ENCODE peak calls at places on chromosomes 4 and X, in four cellular contexts. One of them, this sample, is unnamed.

GRCh38 chr4:155809835-155810234 is 51.0 kb downstream of the GUCY1B1 start:
- DNase-seq in stimulated activated CD8-positive, alpha-beta memory T cell treated with anti-CD3 and anti-CD28 coated beads, Interleukin-15, amount 100 ng/mL, for 24 hours: no peak
- DNase-seq in stimulated activated CD4-positive, alpha-beta T cell treated with anti-CD3 and anti-CD28 coated beads, Interleukin-15, amount 100 ng/mL, for 1 hour: no peak
- DNase-seq in A549: peak; percentile 88
- DNase-seq in this sample: peak; percentile 24

GRCh38 chr4:126955292-126956191 is 677.2 kb upstream of the INTU start:
- DNase-seq in stimulated activated CD4-positive, alpha-beta T cell treated with anti-CD3 and anti-CD28 coated beads, Interleukin-15, amount 100 ng/mL, for 1 hour: no peak
- DNase-seq in A549: no peak
- DNase-seq in stimulated activated CD8-positive, alpha-beta memory T cell treated with anti-CD3 and anti-CD28 coated beads, Interleukin-15, amount 100 ng/mL, for 24 hours: no peak
- DNase-seq in this sample: no peak

GRCh38 chr4:150931005-150931404 is 84.1 kb downstream of the LRBA start:
- DNase-seq in stimulated activated CD4-positive, alpha-beta T cell treated with anti-CD3 and anti-CD28 coated beads, Interleukin-15, amount 100 ng/mL, for 1 hour: no peak
- DNase-seq in A549: no peak
- DNase-seq in stimulated activated CD8-positive, alpha-beta memory T cell treated with anti-CD3 and anti-CD28 coated beads, Interleukin-15, amount 100 ng/mL, for 24 hours: no peak
- DNase-seq in this sample: no peak

GRCh38 chr4:65007841-65008439 is 598.7 kb upstream of the TECRL start:
- DNase-seq in A549: peak; percentile 49
- DNase-seq in stimulated activated CD4-positive, alpha-beta T cell treated with anti-CD3 and anti-CD28 coated beads, Interleukin-15, amount 100 ng/mL, for 1 hour: no peak
- DNase-seq in stimulated activated CD8-positive, alpha-beta memory T cell treated with anti-CD3 and anti-CD28 coated beads, Interleukin-15, amount 100 ng/mL, for 24 hours: no peak
- DNase-seq in this sample: no peak

GRCh38 chrX:109926743-109927662 is 75.9 kb upstream of the TMEM164 start:
- DNase-seq in stimulated activated CD4-positive, alpha-beta T cell treated with anti-CD3 and anti-CD28 coated beads, Interleukin-15, amount 100 ng/mL, for 1 hour: no peak
- DNase-seq in A549: no peak
- DNase-seq in stimulated activated CD8-positive, alpha-beta memory T cell treated with anti-CD3 and anti-CD28 coated beads, Interleukin-15, amount 100 ng/mL, for 24 hours: no peak
- DNase-seq in this sample: no peak

GRCh38 chr4:138007572-138007971 is 234.6 kb downstream of the SLC7A11 start:
- DNase-seq in stimulated activated CD4-positive, alpha-beta T cell treated with anti-CD3 and anti-CD28 coated beads, Interleukin-15, amount 100 ng/mL, for 1 hour: no peak
- DNase-seq in A549: no peak
- DNase-seq in stimulated activated CD8-positive, alpha-beta memory T cell treated with anti-CD3 and anti-CD28 coated beads, Interleukin-15, amount 100 ng/mL, for 24 hours: no peak
- DNase-seq in this sample: no peak

GRCh38 chr4:119525771-119526712 is 102.6 kb downstream of the PDE5A start:
- DNase-seq in stimulated activated CD8-positive, alpha-beta memory T cell treated with anti-CD3 and anti-CD28 coated beads, Interleukin-15, amount 100 ng/mL, for 24 hours: no peak
- DNase-seq in A549: no peak
- DNase-seq in stimulated activated CD4-positive, alpha-beta T cell treated with anti-CD3 and anti-CD28 coated beads, Interleukin-15, amount 100 ng/mL, for 1 hour: no peak
- DNase-seq in this sample: no peak

GRCh38 chrX:134990475-134991473 is at the start of gene SMIM10:
- DNase-seq in stimulated activated CD4-positive, alpha-beta T cell treated with anti-CD3 and anti-CD28 coated beads, Interleukin-15, amount 100 ng/mL, for 1 hour: no peak
- DNase-seq in stimulated activated CD8-positive, alpha-beta memory T cell treated with anti-CD3 and anti-CD28 coated beads, Interleukin-15, amount 100 ng/mL, for 24 hours: no peak
- DNase-seq in A549: peak; percentile 5
- DNase-seq in this sample: no peak

GRCh38 chr4:137471895-137472294 is 60.4 kb downstream of the PCDH18 start:
- DNase-seq in stimulated activated CD4-positive, alpha-beta T cell treated with anti-CD3 and anti-CD28 coated beads, Interleukin-15, amount 100 ng/mL, for 1 hour: no peak
- DNase-seq in A549: no peak
- DNase-seq in stimulated activated CD8-positive, alpha-beta memory T cell treated with anti-CD3 and anti-CD28 coated beads, Interleukin-15, amount 100 ng/mL, for 24 hours: no peak
- DNase-seq in this sample: no peak

GRCh38 chrX:11351375-11352295 is 58.4 kb downstream of the AMELX start:
- DNase-seq in stimulated activated CD8-positive, alpha-beta memory T cell treated with anti-CD3 and anti-CD28 coated beads, Interleukin-15, amount 100 ng/mL, for 24 hours: no peak
- DNase-seq in stimulated activated CD4-positive, alpha-beta T cell treated with anti-CD3 and anti-CD28 coated beads, Interleukin-15, amount 100 ng/mL, for 1 hour: no peak
- DNase-seq in A549: no peak
- DNase-seq in this sample: no peak

GRCh38 chr4:89800012-89800516 is 36.9 kb downstream of the SNCA start:
- DNase-seq in stimulated activated CD8-positive, alpha-beta memory T cell treated with anti-CD3 and anti-CD28 coated beads, Interleukin-15, amount 100 ng/mL, for 24 hours: no peak
- DNase-seq in stimulated activated CD4-positive, alpha-beta T cell treated with anti-CD3 and anti-CD28 coated beads, Interleukin-15, amount 100 ng/mL, for 1 hour: no peak
- DNase-seq in A549: no peak
- DNase-seq in this sample: no peak

GRCh38 chrX:9873952-9874351 is 87.7 kb downstream of the SHROOM2 start:
- DNase-seq in stimulated activated CD4-positive, alpha-beta T cell treated with anti-CD3 and anti-CD28 coated beads, Interleukin-15, amount 100 ng/mL, for 1 hour: no peak
- DNase-seq in stimulated activated CD8-positive, alpha-beta memory T cell treated with anti-CD3 and anti-CD28 coated beads, Interleukin-15, amount 100 ng/mL, for 24 hours: no peak
- DNase-seq in A549: peak; percentile 58
- DNase-seq in this sample: no peak

GRCh38 chr4:178814908-178815307 is 1372.7 kb upstream of the AGA start:
- DNase-seq in stimulated activated CD8-positive, alpha-beta memory T cell treated with anti-CD3 and anti-CD28 coated beads, Interleukin-15, amount 100 ng/mL, for 24 hours: no peak
- DNase-seq in stimulated activated CD4-positive, alpha-beta T cell treated with anti-CD3 and anti-CD28 coated beads, Interleukin-15, amount 100 ng/mL, for 1 hour: no peak
- DNase-seq in A549: peak; percentile 43
- DNase-seq in this sample: no peak

GRCh38 chr4:137644201-137644600 is 111.9 kb upstream of the PCDH18 start:
- DNase-seq in A549: no peak
- DNase-seq in stimulated activated CD4-positive, alpha-beta T cell treated with anti-CD3 and anti-CD28 coated beads, Interleukin-15, amount 100 ng/mL, for 1 hour: no peak
- DNase-seq in stimulated activated CD8-positive, alpha-beta memory T cell treated with anti-CD3 and anti-CD28 coated beads, Interleukin-15, amount 100 ng/mL, for 24 hours: no peak
- DNase-seq in this sample: no peak

GRCh38 chrX:65837875-65838549 is 170.6 kb downstream of the MSN start:
- DNase-seq in stimulated activated CD4-positive, alpha-beta T cell treated with anti-CD3 and anti-CD28 coated beads, Interleukin-15, amount 100 ng/mL, for 1 hour: no peak
- DNase-seq in A549: no peak
- DNase-seq in stimulated activated CD8-positive, alpha-beta memory T cell treated with anti-CD3 and anti-CD28 coated beads, Interleukin-15, amount 100 ng/mL, for 24 hours: no peak
- DNase-seq in this sample: peak; percentile 35

GRCh38 chrX:72268601-72269365 is 8.3 kb downstream of the RPS4X start:
- DNase-seq in A549: no peak
- DNase-seq in stimulated activated CD8-positive, alpha-beta memory T cell treated with anti-CD3 and anti-CD28 coated beads, Interleukin-15, amount 100 ng/mL, for 24 hours: no peak
- DNase-seq in stimulated activated CD4-positive, alpha-beta T cell treated with anti-CD3 and anti-CD28 coated beads, Interleukin-15, amount 100 ng/mL, for 1 hour: no peak
- DNase-seq in this sample: no peak

GRCh38 chr4:119666653-119667091 is 38.1 kb upstream of the PDE5A start:
- DNase-seq in A549: no peak
- DNase-seq in stimulated activated CD8-positive, alpha-beta memory T cell treated with anti-CD3 and anti-CD28 coated beads, Interleukin-15, amount 100 ng/mL, for 24 hours: no peak
- DNase-seq in stimulated activated CD4-positive, alpha-beta T cell treated with anti-CD3 and anti-CD28 coated beads, Interleukin-15, amount 100 ng/mL, for 1 hour: no peak
- DNase-seq in this sample: no peak

GRCh38 chr4:164304240-164304639 is 449.7 kb upstream of the SMIM31 start:
- DNase-seq in A549: no peak
- DNase-seq in stimulated activated CD4-positive, alpha-beta T cell treated with anti-CD3 and anti-CD28 coated beads, Interleukin-15, amount 100 ng/mL, for 1 hour: no peak
- DNase-seq in stimulated activated CD8-positive, alpha-beta memory T cell treated with anti-CD3 and anti-CD28 coated beads, Interleukin-15, amount 100 ng/mL, for 24 hours: no peak
- DNase-seq in this sample: no peak